ENCODE peak calls at places on chromosomes 2 and 18, in eight cellular contexts. T, W, C, B, F, R, J and N are unnamed samples. For H3K4me1, the result is how much of the 10 kb centered on the place peaks cover.

GRCh38 chr18:57542801-57543427 is 43.6 kb downstream of the FECH start:
- DNase-seq in C (no peak), W (peak), R (no peak), B (peak), J (no peak), T (no peak), F (peak), N (peak)

GRCh38 chr2:65063426-65063825 is 7.2 kb downstream of the CEP68 start:
- DNase-seq in T (no peak), W (no peak), R (no peak), B (no peak), C (no peak), J (no peak), F (no peak), N (peak)

GRCh38 chr2:237551071-237551574 is 15.3 kb upstream of the PRLH start:
- DNase-seq in C (no peak), R (no peak), W (no peak), T (no peak), F (no peak), J (no peak), B (no peak), N (no peak)

GRCh38 chr18:58616446-58616845 is 12.4 kb downstream of the ALPK2 start:
- DNase-seq in R (no peak), J (no peak), B (no peak), W (no peak), F (no peak), T (no peak), C (no peak), N (no peak)

GRCh38 chr2:47269316-47270232 is 114.5 kb upstream of the STPG4 start:
- DNase-seq in B (no peak), T (no peak), F (peak), J (no peak), R (no peak), W (peak), C (no peak), N (peak)

GRCh38 chr2:183219853-183220252 is 95.6 kb downstream of the NUP35 start:
- DNase-seq in C (no peak), W (peak), J (no peak), T (no peak), R (no peak), B (no peak), F (no peak), N (no peak)

GRCh38 chr2:173002751-173003541 is 72.7 kb upstream of the MAP3K20 start:
- DNase-seq in C (no peak), F (no peak), W (no peak), B (no peak), T (no peak), R (no peak), J (no peak), N (peak)

GRCh38 chr2:52386433-52386832 is 1354.5 kb upstream of the NRXN1 start:
- DNase-seq in J (no peak), W (no peak), R (no peak), B (no peak), C (no peak), F (no peak), T (no peak), N (no peak)

GRCh38 chr2:68391099-68391498 is 26.0 kb downstream of the PLEK start:
- DNase-seq in W (no peak), F (no peak), R (no peak), B (no peak), C (no peak), J (no peak), T (no peak), N (no peak)

GRCh38 chr2:23620841-23621341 is 235.9 kb downstream of the KLHL29 start:
- DNase-seq in C (no peak), T (no peak), B (no peak), W (peak), J (no peak), R (no peak), F (no peak), N (peak)

GRCh38 chr2:134727385-134727784 is 8.6 kb upstream of the TMEM163 start:
- DNase-seq in F (peak), R (no peak), B (no peak), C (no peak), W (no peak), J (no peak), T (no peak), N (peak)

GRCh38 chr2:210524533-210524932 is 31.9 kb upstream of the CPS1 start:
- DNase-seq in F (no peak), W (no peak), R (no peak), B (no peak), J (no peak), T (no peak), C (no peak), N (no peak)

GRCh38 chr2:219523031-219523671 is 8.9 kb downstream of the ASIC4 start:
- DNase-seq in B (peak), W (no peak), C (no peak), F (no peak), R (no peak), J (peak), T (no peak), N (no peak)

GRCh38 chr2:231533086-231533776 is 3.0 kb upstream of the NMUR1 start:
- DNase-seq in J (no peak), B (peak), C (no peak), R (no peak), W (no peak), T (no peak), F (no peak), N (no peak)

GRCh38 chr2:38164881-38165280 is 88.9 kb upstream of the CYP1B1 start:
- DNase-seq in W (no peak), J (no peak), T (peak), F (no peak), R (no peak), C (no peak), B (no peak), N (no peak)

GRCh38 chr18:76687271-76688006 is 134.9 kb upstream of the ZNF236 start:
- DNase-seq in F (peak), R (no peak), J (no peak), C (no peak), W (peak), T (no peak), B (no peak), N (no peak)

GRCh38 chr2:70995227-70995729 is 605 bp upstream of the TEX261 start:
- DNase-seq in J (peak), C (peak), R (peak), B (peak), F (peak), W (peak), T (no peak), N (peak)
- H3K9ac ChIP-seq in J (peak), C (peak), R (peak), B (no peak), F (no peak), W (peak), T (peak), N (peak)

DNA sequence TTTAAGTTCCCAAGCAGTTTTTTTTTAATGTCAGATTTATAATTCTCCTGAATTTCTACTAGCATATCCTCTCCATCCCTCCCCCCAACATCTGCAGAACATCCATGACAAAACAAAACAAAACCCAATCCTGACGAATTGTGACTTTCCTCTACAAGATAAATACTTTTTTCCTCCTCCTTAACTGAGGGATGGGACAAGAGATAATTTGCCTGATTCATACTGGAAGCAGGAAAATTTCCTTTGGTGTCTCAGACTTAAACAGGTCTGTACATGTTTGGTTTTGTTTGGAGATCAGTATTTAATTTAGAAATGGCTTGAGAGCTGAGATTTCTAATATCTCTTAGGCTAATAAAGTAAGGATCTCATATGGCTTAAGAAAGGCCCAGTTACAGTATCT is 2.2 kb downstream of the CAVIN2 start:
- DNase-seq in C (no peak), B (no peak), R (no peak), F (peak), W (peak), T (no peak), J (no peak), N (no peak)
- H3K4me1 ChIP-seq in C (under half), B (under half), R (under half), F (under half), W (under half), T (under half), J (under half), N (under half)

GRCh38 chr2:76320716-76321115 is 610.0 kb upstream of the GCFC2 start:
- DNase-seq in R (no peak), C (no peak), B (no peak), W (no peak), J (no peak), F (no peak), T (no peak), N (no peak)

GRCh38 chr2:76318848-76319247 is 608.1 kb upstream of the GCFC2 start:
- DNase-seq in C (no peak), J (no peak), T (no peak), W (no peak), F (no peak), R (no peak), B (no peak), N (no peak)

DNA sequence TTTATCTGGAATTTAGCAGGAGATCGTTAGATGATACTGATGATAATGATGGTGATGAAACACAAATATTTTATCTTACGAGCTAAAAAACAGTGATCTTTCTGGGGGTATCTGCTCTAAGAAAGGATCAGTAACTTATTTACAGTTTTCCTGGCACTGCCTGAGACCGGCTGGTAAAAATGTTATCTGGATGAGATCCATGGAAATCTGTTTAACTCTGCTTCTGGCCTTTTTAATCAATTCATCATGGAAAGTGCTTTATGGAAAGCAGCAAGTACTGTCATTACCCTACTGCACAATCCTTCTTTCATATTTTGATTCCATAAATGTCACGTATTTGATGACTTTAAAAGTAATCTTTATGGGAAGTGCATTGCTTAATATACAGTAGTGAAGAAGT is 612.7 kb upstream of the GCFC2 start:
- DNase-seq in F (no peak), C (no peak), B (no peak), T (no peak), W (no peak), R (no peak), J (no peak), N (no peak)
- H3K9ac ChIP-seq in F (no peak), C (no peak), B (no peak), T (no peak), W (no peak), R (no peak), J (no peak), N (no peak)

GRCh38 chr2:188519133-188519532 is 227.5 kb downstream of the GULP1 start:
- DNase-seq in B (no peak), T (no peak), F (no peak), R (no peak), C (no peak), J (no peak), W (peak), N (peak)

GRCh38 chr2:188524519-188525113 is 232.9 kb downstream of the GULP1 start:
- DNase-seq in W (peak), R (no peak), J (no peak), F (peak), T (no peak), C (peak), B (no peak), N (peak)

GRCh38 chr2:188523901-188524300 is 232.2 kb downstream of the GULP1 start:
- DNase-seq in C (no peak), B (no peak), W (peak), R (no peak), F (no peak), T (no peak), J (no peak), N (peak)

GRCh38 chr2:188518391-188518790 is 226.7 kb downstream of the GULP1 start:
- DNase-seq in J (no peak), R (no peak), F (peak), T (no peak), W (peak), C (no peak), B (no peak), N (peak)

DNA sequence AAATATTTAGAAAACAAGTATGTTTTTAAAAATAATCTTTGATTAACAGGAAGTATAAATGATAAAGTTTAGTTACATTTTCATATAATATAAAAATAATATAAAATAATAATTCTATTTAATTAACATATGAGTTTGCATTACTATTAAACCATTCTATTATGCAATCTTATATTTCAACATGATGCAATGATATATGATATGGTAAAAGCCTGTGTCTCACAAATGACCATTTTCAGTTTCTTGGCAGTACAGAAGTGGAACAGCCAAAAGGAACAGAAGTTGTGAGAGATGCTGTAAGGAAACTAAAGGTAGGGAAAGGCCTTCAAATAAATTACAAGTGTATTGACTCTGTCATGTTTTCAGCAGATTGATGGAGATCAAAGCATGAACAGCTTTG is 230.8 kb downstream of the GULP1 start:
- DNase-seq in F (no peak), W (peak), T (no peak), J (no peak), R (no peak), B (no peak), C (no peak), N (peak)
- H3K4me1 ChIP-seq in F (under half), W (under half), T (under half), J (under half), R (under half), B (under half), C (under half), N (under half)

GRCh38 chr18:2997846-2998599 is 14.9 kb downstream of the LPIN2 start:
- DNase-seq in J (no peak), F (no peak), W (no peak), B (no peak), C (no peak), R (no peak), T (no peak), N (no peak)
- H3K9ac ChIP-seq in J (no peak), F (no peak), W (no peak), B (no peak), C (no peak), R (no peak), T (no peak), N (peak)

DNA sequence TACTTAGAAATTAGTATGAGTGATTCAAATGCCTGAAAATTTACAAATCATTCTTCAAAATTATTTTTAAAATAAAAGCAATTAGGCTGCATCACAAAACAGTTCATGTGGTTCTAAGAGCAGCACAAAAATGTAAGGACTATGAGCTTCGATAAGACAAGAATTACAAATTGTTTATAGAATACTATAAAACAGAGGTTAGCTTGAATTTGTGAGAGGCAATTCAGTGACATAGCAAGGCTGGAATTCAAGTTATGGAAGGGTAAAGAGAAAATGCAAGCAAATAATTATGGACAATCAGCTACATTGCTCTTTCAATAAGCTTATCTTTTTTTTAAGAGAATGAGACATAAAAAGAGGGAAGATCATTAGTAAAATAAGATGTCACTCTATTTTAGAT is 7.1 kb upstream of the XIRP2 start:
- DNase-seq in J (no peak), C (no peak), F (no peak), T (no peak), W (peak), R (no peak), B (no peak), N (peak)
- H3K4me1 ChIP-seq in J (under half), C (under half), F (under half), T (under half), W (under half), R (under half), B (under half), N (under half)

GRCh38 chr2:235665656-235666239 is 171.9 kb downstream of the AGAP1 start:
- DNase-seq in W (peak), F (no peak), B (no peak), J (no peak), R (no peak), T (no peak), C (no peak), N (no peak)
- H3K9ac ChIP-seq in W (no peak), F (peak), B (no peak), J (no peak), R (no peak), T (no peak), C (peak), N (peak)

DNA sequence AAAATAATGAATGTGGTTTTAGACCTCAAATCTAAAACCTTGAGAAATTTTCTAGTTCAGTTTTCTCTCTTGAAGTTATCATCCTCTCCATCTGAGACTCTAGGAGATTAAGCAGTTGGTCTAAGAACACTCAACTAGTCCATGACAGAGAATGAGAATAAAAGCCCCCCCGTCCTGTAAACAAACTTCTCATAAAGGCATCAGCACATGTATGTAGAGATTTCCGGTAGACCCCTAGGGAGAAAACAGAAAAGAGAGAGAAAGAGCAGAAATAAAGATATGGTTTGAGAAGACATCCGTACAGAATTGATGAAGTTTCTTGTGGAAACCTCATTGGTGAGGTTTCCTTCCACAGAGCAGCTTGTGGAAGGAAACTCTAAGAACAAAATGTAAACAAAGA is 3.2 kb upstream of the GPR155 start:
- DNase-seq in F (no peak), T (no peak), C (peak), W (no peak), J (no peak), B (no peak), R (no peak), N (no peak)
- H3K4me1 ChIP-seq in F (under half), T (under half), C (under half), W (under half), J (under half), B (under half), R (under half), N (under half)

GRCh38 chr2:105912081-105912480 is 167.4 kb downstream of the NCK2 start:
- DNase-seq in J (no peak), R (no peak), T (no peak), F (peak), C (no peak), W (peak), B (no peak), N (no peak)
- H3K9ac ChIP-seq in J (no peak), R (no peak), T (no peak), F (no peak), C (no peak), W (no peak), B (no peak), N (no peak)